ENCODE peak calls at places on chromosomes 2 and 18, in ten cellular contexts. One of them, this sample, is unnamed.

GRCh38 chr2:56474412-56475158 is 290.8 kb downstream of the CCDC85A start:
- DNase-seq in stimulated activated CD4-positive, alpha-beta T cell treated with anti-CD3 and anti-CD28 coated beads, TNF-alpha, amount 100 ng/mL, for 4 hours: no peak
- DNase-seq in HFFc6: peak
- DNase-seq in T-helper 2 cell: no peak
- DNase-seq in endodermal cell: no peak
- DNase-seq in cerebellum: peak
- DNase-seq in AG09309: no peak
- DNase-seq in activated T-cell treated with anti-CD3 and anti-CD28 coated beads for 1 hour: no peak
- DNase-seq in LoVo: no peak
- DNase-seq in right cardiac atrium: no peak
- DNase-seq in this sample: no peak

GRCh38 chr2:214808481-214808931 is 977 bp downstream of the BARD1 start:
- DNase-seq in stimulated activated CD4-positive, alpha-beta T cell treated with anti-CD3 and anti-CD28 coated beads, TNF-alpha, amount 100 ng/mL, for 4 hours: no peak
- DNase-seq in HFFc6: no peak
- DNase-seq in T-helper 2 cell: no peak
- DNase-seq in endodermal cell: no peak
- DNase-seq in cerebellum: no peak
- DNase-seq in AG09309: no peak
- DNase-seq in activated T-cell treated with anti-CD3 and anti-CD28 coated beads for 1 hour: no peak
- DNase-seq in LoVo: no peak
- DNase-seq in right cardiac atrium: no peak
- DNase-seq in this sample: peak

GRCh38 chr2:152510636-152511035 is 175.7 kb downstream of the FMNL2 start:
- DNase-seq in stimulated activated CD4-positive, alpha-beta T cell treated with anti-CD3 and anti-CD28 coated beads, TNF-alpha, amount 100 ng/mL, for 4 hours: no peak
- DNase-seq in HFFc6: no peak
- DNase-seq in T-helper 2 cell: no peak
- DNase-seq in endodermal cell: no peak
- DNase-seq in cerebellum: no peak
- DNase-seq in AG09309: no peak
- DNase-seq in activated T-cell treated with anti-CD3 and anti-CD28 coated beads for 1 hour: no peak
- DNase-seq in LoVo: no peak
- DNase-seq in right cardiac atrium: no peak
- DNase-seq in this sample: no peak

GRCh38 chr18:12779456-12779855 is 76.6 kb downstream of the PSMG2 start:
- DNase-seq in stimulated activated CD4-positive, alpha-beta T cell treated with anti-CD3 and anti-CD28 coated beads, TNF-alpha, amount 100 ng/mL, for 4 hours: no peak
- DNase-seq in HFFc6: no peak
- DNase-seq in T-helper 2 cell: no peak
- DNase-seq in endodermal cell: no peak
- DNase-seq in cerebellum: no peak
- DNase-seq in AG09309: no peak
- DNase-seq in activated T-cell treated with anti-CD3 and anti-CD28 coated beads for 1 hour: no peak
- DNase-seq in LoVo: no peak
- DNase-seq in right cardiac atrium: no peak
- DNase-seq in this sample: no peak

GRCh38 chr2:79131687-79132086 is 11.4 kb downstream of the REG1A start:
- DNase-seq in stimulated activated CD4-positive, alpha-beta T cell treated with anti-CD3 and anti-CD28 coated beads, TNF-alpha, amount 100 ng/mL, for 4 hours: no peak
- DNase-seq in HFFc6: no peak
- DNase-seq in T-helper 2 cell: no peak
- DNase-seq in endodermal cell: no peak
- DNase-seq in cerebellum: no peak
- DNase-seq in AG09309: no peak
- DNase-seq in activated T-cell treated with anti-CD3 and anti-CD28 coated beads for 1 hour: no peak
- DNase-seq in LoVo: no peak
- DNase-seq in right cardiac atrium: no peak
- DNase-seq in this sample: no peak

GRCh38 chr18:111292-112014 is 46.9 kb upstream of the USP14 start:
- DNase-seq in stimulated activated CD4-positive, alpha-beta T cell treated with anti-CD3 and anti-CD28 coated beads, TNF-alpha, amount 100 ng/mL, for 4 hours: no peak
- DNase-seq in HFFc6: no peak
- DNase-seq in T-helper 2 cell: peak
- DNase-seq in endodermal cell: peak
- DNase-seq in cerebellum: peak
- DNase-seq in AG09309: no peak
- DNase-seq in activated T-cell treated with anti-CD3 and anti-CD28 coated beads for 1 hour: peak
- DNase-seq in LoVo: peak
- DNase-seq in right cardiac atrium: peak
- DNase-seq in this sample: peak

GRCh38 chr18:36580266-36580665 is 248.5 kb downstream of the TPGS2 start:
- DNase-seq in stimulated activated CD4-positive, alpha-beta T cell treated with anti-CD3 and anti-CD28 coated beads, TNF-alpha, amount 100 ng/mL, for 4 hours: no peak
- DNase-seq in HFFc6: peak
- DNase-seq in T-helper 2 cell: no peak
- DNase-seq in endodermal cell: no peak
- DNase-seq in cerebellum: no peak
- DNase-seq in AG09309: peak
- DNase-seq in activated T-cell treated with anti-CD3 and anti-CD28 coated beads for 1 hour: no peak
- DNase-seq in LoVo: no peak
- DNase-seq in right cardiac atrium: no peak
- DNase-seq in this sample: peak

GRCh38 chr18:8162797-8163196 is 446.4 kb upstream of the RAB12 start:
- DNase-seq in stimulated activated CD4-positive, alpha-beta T cell treated with anti-CD3 and anti-CD28 coated beads, TNF-alpha, amount 100 ng/mL, for 4 hours: no peak
- DNase-seq in HFFc6: no peak
- DNase-seq in T-helper 2 cell: no peak
- DNase-seq in endodermal cell: no peak
- DNase-seq in cerebellum: no peak
- DNase-seq in AG09309: no peak
- DNase-seq in activated T-cell treated with anti-CD3 and anti-CD28 coated beads for 1 hour: no peak
- DNase-seq in LoVo: no peak
- DNase-seq in right cardiac atrium: peak
- DNase-seq in this sample: no peak

GRCh38 chr2:138997346-138997745 is 217.2 kb upstream of the NXPH2 start:
- DNase-seq in stimulated activated CD4-positive, alpha-beta T cell treated with anti-CD3 and anti-CD28 coated beads, TNF-alpha, amount 100 ng/mL, for 4 hours: no peak
- DNase-seq in HFFc6: no peak
- DNase-seq in T-helper 2 cell: no peak
- DNase-seq in endodermal cell: no peak
- DNase-seq in cerebellum: no peak
- DNase-seq in AG09309: no peak
- DNase-seq in activated T-cell treated with anti-CD3 and anti-CD28 coated beads for 1 hour: no peak
- DNase-seq in LoVo: no peak
- DNase-seq in right cardiac atrium: no peak
- DNase-seq in this sample: peak

GRCh38 chr18:24817150-24818068 is 357.0 kb downstream of the HRH4 start:
- DNase-seq in stimulated activated CD4-positive, alpha-beta T cell treated with anti-CD3 and anti-CD28 coated beads, TNF-alpha, amount 100 ng/mL, for 4 hours: no peak
- DNase-seq in HFFc6: no peak
- DNase-seq in T-helper 2 cell: no peak
- DNase-seq in endodermal cell: peak
- DNase-seq in cerebellum: peak
- DNase-seq in AG09309: no peak
- DNase-seq in activated T-cell treated with anti-CD3 and anti-CD28 coated beads for 1 hour: no peak
- DNase-seq in LoVo: no peak
- DNase-seq in right cardiac atrium: peak
- DNase-seq in this sample: no peak

GRCh38 chr2:157441072-157441454 is 2.8 kb downstream of the CYTIP start:
- DNase-seq in stimulated activated CD4-positive, alpha-beta T cell treated with anti-CD3 and anti-CD28 coated beads, TNF-alpha, amount 100 ng/mL, for 4 hours: no peak
- DNase-seq in HFFc6: no peak
- DNase-seq in T-helper 2 cell: peak
- DNase-seq in endodermal cell: no peak
- DNase-seq in cerebellum: no peak
- DNase-seq in AG09309: no peak
- DNase-seq in activated T-cell treated with anti-CD3 and anti-CD28 coated beads for 1 hour: no peak
- DNase-seq in LoVo: no peak
- DNase-seq in right cardiac atrium: no peak
- DNase-seq in this sample: no peak

GRCh38 chr2:240513544-240514287 is 44.1 kb downstream of the ANKMY1 start:
- DNase-seq in stimulated activated CD4-positive, alpha-beta T cell treated with anti-CD3 and anti-CD28 coated beads, TNF-alpha, amount 100 ng/mL, for 4 hours: peak
- DNase-seq in HFFc6: peak
- DNase-seq in T-helper 2 cell: peak
- DNase-seq in endodermal cell: peak
- DNase-seq in cerebellum: peak
- DNase-seq in AG09309: peak
- DNase-seq in activated T-cell treated with anti-CD3 and anti-CD28 coated beads for 1 hour: peak
- DNase-seq in LoVo: peak
- DNase-seq in right cardiac atrium: peak
- DNase-seq in this sample: peak

GRCh38 chr2:96391153-96391827 is 55.7 kb downstream of the NCAPH start:
- DNase-seq in stimulated activated CD4-positive, alpha-beta T cell treated with anti-CD3 and anti-CD28 coated beads, TNF-alpha, amount 100 ng/mL, for 4 hours: no peak
- DNase-seq in HFFc6: no peak
- DNase-seq in T-helper 2 cell: no peak
- DNase-seq in endodermal cell: no peak
- DNase-seq in cerebellum: no peak
- DNase-seq in AG09309: no peak
- DNase-seq in activated T-cell treated with anti-CD3 and anti-CD28 coated beads for 1 hour: no peak
- DNase-seq in LoVo: no peak
- DNase-seq in right cardiac atrium: no peak
- DNase-seq in this sample: no peak

GRCh38 chr2:1132328-1132964 is 181.8 kb downstream of the SNTG2 start:
- DNase-seq in stimulated activated CD4-positive, alpha-beta T cell treated with anti-CD3 and anti-CD28 coated beads, TNF-alpha, amount 100 ng/mL, for 4 hours: peak
- DNase-seq in HFFc6: no peak
- DNase-seq in T-helper 2 cell: no peak
- DNase-seq in endodermal cell: no peak
- DNase-seq in cerebellum: no peak
- DNase-seq in AG09309: no peak
- DNase-seq in activated T-cell treated with anti-CD3 and anti-CD28 coated beads for 1 hour: no peak
- DNase-seq in LoVo: no peak
- DNase-seq in right cardiac atrium: no peak
- DNase-seq in this sample: no peak

GRCh38 chr18:49756135-49756534 is 57.2 kb downstream of the ACAA2 start:
- DNase-seq in stimulated activated CD4-positive, alpha-beta T cell treated with anti-CD3 and anti-CD28 coated beads, TNF-alpha, amount 100 ng/mL, for 4 hours: no peak
- DNase-seq in HFFc6: no peak
- DNase-seq in T-helper 2 cell: no peak
- DNase-seq in endodermal cell: no peak
- DNase-seq in cerebellum: no peak
- DNase-seq in AG09309: no peak
- DNase-seq in activated T-cell treated with anti-CD3 and anti-CD28 coated beads for 1 hour: no peak
- DNase-seq in LoVo: no peak
- DNase-seq in right cardiac atrium: no peak
- DNase-seq in this sample: no peak

GRCh38 chr2:210072922-210073509 is 70.6 kb downstream of the RPE start:
- DNase-seq in stimulated activated CD4-positive, alpha-beta T cell treated with anti-CD3 and anti-CD28 coated beads, TNF-alpha, amount 100 ng/mL, for 4 hours: no peak
- DNase-seq in HFFc6: peak
- DNase-seq in T-helper 2 cell: no peak
- DNase-seq in endodermal cell: no peak
- DNase-seq in cerebellum: peak
- DNase-seq in AG09309: peak
- DNase-seq in activated T-cell treated with anti-CD3 and anti-CD28 coated beads for 1 hour: no peak
- DNase-seq in LoVo: peak
- DNase-seq in right cardiac atrium: no peak
- DNase-seq in this sample: peak

GRCh38 chr2:109403841-109404201 is 209.9 kb downstream of the SEPTIN10 start:
- DNase-seq in stimulated activated CD4-positive, alpha-beta T cell treated with anti-CD3 and anti-CD28 coated beads, TNF-alpha, amount 100 ng/mL, for 4 hours: no peak
- DNase-seq in HFFc6: peak
- DNase-seq in T-helper 2 cell: no peak
- DNase-seq in endodermal cell: no peak
- DNase-seq in cerebellum: no peak
- DNase-seq in AG09309: no peak
- DNase-seq in activated T-cell treated with anti-CD3 and anti-CD28 coated beads for 1 hour: no peak
- DNase-seq in LoVo: no peak
- DNase-seq in right cardiac atrium: peak
- DNase-seq in this sample: no peak

GRCh38 chr18:48393776-48394175 is 15.4 kb downstream of the ZBTB7C start:
- DNase-seq in stimulated activated CD4-positive, alpha-beta T cell treated with anti-CD3 and anti-CD28 coated beads, TNF-alpha, amount 100 ng/mL, for 4 hours: no peak
- DNase-seq in HFFc6: no peak
- DNase-seq in T-helper 2 cell: no peak
- DNase-seq in endodermal cell: no peak
- DNase-seq in cerebellum: no peak
- DNase-seq in AG09309: no peak
- DNase-seq in activated T-cell treated with anti-CD3 and anti-CD28 coated beads for 1 hour: no peak
- DNase-seq in LoVo: no peak
- DNase-seq in right cardiac atrium: no peak
- DNase-seq in this sample: no peak

GRCh38 chr2:71662665-71663394 is 209.5 kb downstream of the DYSF start:
- DNase-seq in stimulated activated CD4-positive, alpha-beta T cell treated with anti-CD3 and anti-CD28 coated beads, TNF-alpha, amount 100 ng/mL, for 4 hours: no peak
- DNase-seq in HFFc6: no peak
- DNase-seq in T-helper 2 cell: no peak
- DNase-seq in endodermal cell: peak
- DNase-seq in cerebellum: no peak
- DNase-seq in AG09309: no peak
- DNase-seq in activated T-cell treated with anti-CD3 and anti-CD28 coated beads for 1 hour: no peak
- DNase-seq in LoVo: no peak
- DNase-seq in right cardiac atrium: no peak
- DNase-seq in this sample: no peak

GRCh38 chr2:191804711-191805230 is 42.1 kb downstream of the CAVIN2 start:
- DNase-seq in stimulated activated CD4-positive, alpha-beta T cell treated with anti-CD3 and anti-CD28 coated beads, TNF-alpha, amount 100 ng/mL, for 4 hours: no peak
- DNase-seq in HFFc6: no peak
- DNase-seq in T-helper 2 cell: no peak
- DNase-seq in endodermal cell: no peak
- DNase-seq in cerebellum: no peak
- DNase-seq in AG09309: no peak
- DNase-seq in activated T-cell treated with anti-CD3 and anti-CD28 coated beads for 1 hour: no peak
- DNase-seq in LoVo: no peak
- DNase-seq in right cardiac atrium: no peak
- DNase-seq in this sample: no peak

GRCh38 chr18:48931680-48932461 is 18.9 kb downstream of the SMAD7 start:
- DNase-seq in stimulated activated CD4-positive, alpha-beta T cell treated with anti-CD3 and anti-CD28 coated beads, TNF-alpha, amount 100 ng/mL, for 4 hours: no peak
- DNase-seq in HFFc6: no peak
- DNase-seq in T-helper 2 cell: no peak
- DNase-seq in endodermal cell: no peak
- DNase-seq in cerebellum: no peak
- DNase-seq in AG09309: no peak
- DNase-seq in activated T-cell treated with anti-CD3 and anti-CD28 coated beads for 1 hour: no peak
- DNase-seq in LoVo: no peak
- DNase-seq in right cardiac atrium: no peak
- DNase-seq in this sample: no peak

GRCh38 chr18:21264651-21265050 is 22.6 kb downstream of the GREB1L start:
- DNase-seq in stimulated activated CD4-positive, alpha-beta T cell treated with anti-CD3 and anti-CD28 coated beads, TNF-alpha, amount 100 ng/mL, for 4 hours: no peak
- DNase-seq in HFFc6: peak
- DNase-seq in T-helper 2 cell: no peak
- DNase-seq in endodermal cell: no peak
- DNase-seq in cerebellum: no peak
- DNase-seq in AG09309: no peak
- DNase-seq in activated T-cell treated with anti-CD3 and anti-CD28 coated beads for 1 hour: no peak
- DNase-seq in LoVo: peak
- DNase-seq in right cardiac atrium: no peak
- DNase-seq in this sample: peak

GRCh38 chr2:9565436-9566153 is 10.0 kb upstream of the ADAM17 start:
- DNase-seq in stimulated activated CD4-positive, alpha-beta T cell treated with anti-CD3 and anti-CD28 coated beads, TNF-alpha, amount 100 ng/mL, for 4 hours: no peak
- DNase-seq in HFFc6: peak
- DNase-seq in T-helper 2 cell: no peak
- DNase-seq in endodermal cell: no peak
- DNase-seq in cerebellum: peak
- DNase-seq in AG09309: peak
- DNase-seq in activated T-cell treated with anti-CD3 and anti-CD28 coated beads for 1 hour: no peak
- DNase-seq in LoVo: peak
- DNase-seq in right cardiac atrium: peak
- DNase-seq in this sample: peak

This sample was measured in astrocyte of the spinal cord.